ENCODE peak calls at places on chromosomes 7 and 10, in seven cellular contexts. T, V, N, Q, Z, P and B are unnamed samples. For H3K4me1, the result is how much of the 10 kb centered on the place peaks cover.

GRCh38 chr7:122300607-122301079 is 3.9 kb downstream of the FEZF1 start:
- DNase-seq in T (no peak), V (peak), N (peak), Q (no peak), Z (no peak), P (no peak), B (no peak)

GRCh38 chr10:32419615-32420014 is 26.3 kb upstream of the CCDC7 start:
- DNase-seq in T (no peak), V (no peak), N (no peak), Q (no peak), Z (no peak), P (no peak), B (no peak)

GRCh38 chr7:68550027-68550426 is 1048.2 kb upstream of the AUTS2 start:
- DNase-seq in T (no peak), V (no peak), N (no peak), Q (no peak), Z (no peak), P (no peak), B (no peak)

GRCh38 chr10:30435068-30435422 is 1.1 kb downstream of the MAP3K8 start:
- DNase-seq in T (peak), V (peak), N (no peak), Q (no peak), Z (peak), P (peak), B (no peak)

GRCh38 chr10:75505840-75506506 is 74.5 kb downstream of the LRMDA start:
- DNase-seq in T (no peak), V (no peak), N (no peak), Q (no peak), Z (no peak), P (no peak), B (no peak)

GRCh38 chr7:134905375-134905774 is 80.9 kb upstream of the AGBL3 start:
- DNase-seq in T (no peak), V (no peak), N (no peak), Q (no peak), Z (peak), P (no peak), B (peak)

GRCh38 chr7:30531286-30531685 is 26.7 kb upstream of the GGCT start:
- DNase-seq in T (no peak), V (no peak), N (no peak), Q (no peak), Z (no peak), P (no peak), B (no peak)

GRCh38 chr7:151839511-151839921 is 37.4 kb downstream of the PRKAG2 start:
- DNase-seq in T (no peak), V (no peak), N (no peak), Q (no peak), Z (peak), P (no peak), B (no peak)

GRCh38 chr7:55508301-55509011 is 63.8 kb downstream of the VOPP1 start:
- DNase-seq in T (no peak), V (no peak), N (no peak), Q (no peak), Z (no peak), P (no peak), B (no peak)

GRCh38 chr10:49610735-49611165 is 640 bp downstream of the SLC18A3 start:
- DNase-seq in T (no peak), V (no peak), N (no peak), Q (no peak), Z (no peak), P (no peak), B (no peak)

GRCh38 chr7:68362745-68363518 is 1235.3 kb upstream of the AUTS2 start:
- DNase-seq in T (no peak), V (no peak), N (no peak), Q (no peak), Z (no peak), P (no peak), B (no peak)

GRCh38 chr10:3887885-3888476 is 103.0 kb upstream of the KLF6 start:
- DNase-seq in T (peak), V (peak), N (peak), Q (no peak), Z (no peak), P (peak), B (peak)

GRCh38 chr10:58266003-58266825 is 1.5 kb downstream of the IPMK start:
- DNase-seq in T (no peak), V (peak), N (no peak), Q (no peak), Z (no peak), P (peak), B (peak)

GRCh38 chr7:27606270-27607209 is 56.1 kb downstream of the HIBADH start:
- DNase-seq in T (no peak), V (no peak), N (no peak), Q (no peak), Z (no peak), P (peak), B (peak)

GRCh38 chr7:31311465-31312074 is 29.0 kb downstream of the NEUROD6 start:
- DNase-seq in T (no peak), V (peak), N (peak), Q (no peak), Z (no peak), P (no peak), B (no peak)

GRCh38 chr7:45028138-45028919 is 28.3 kb downstream of the CCM2 start:
- DNase-seq in T (peak), V (no peak), N (no peak), Q (no peak), Z (no peak), P (no peak), B (no peak)
- H3K4me1 ChIP-seq in T (under half), V (under half), N (under half), Q (under half), Z (under half), P (under half), B (under half)

GRCh38 chr10:22250897-22251605 is 33.2 kb upstream of the EBLN1 start:
- DNase-seq in T (no peak), V (no peak), N (no peak), Q (no peak), Z (no peak), P (no peak), B (peak)
- H3K4me3 ChIP-seq in T (no peak), V (peak), N (peak), Q (peak), Z (peak), P (peak), B (peak)

GRCh38 chr10:62059424-62059913 is 158.0 kb downstream of the ARID5B start:
- DNase-seq in T (no peak), V (no peak), N (no peak), Q (no peak), Z (no peak), P (no peak), B (peak)
- H3K4me1 ChIP-seq in T (half or more), V (under half), N (under half), Q (half or more), Z (half or more), P (under half), B (under half)

GRCh38 chr10:85224366-85224960 is 896.1 kb downstream of the CCSER2 start:
- DNase-seq in T (no peak), V (no peak), N (no peak), Q (no peak), Z (no peak), P (no peak), B (no peak)
- H3K4me3 ChIP-seq in T (no peak), V (no peak), N (no peak), Q (no peak), Z (no peak), P (no peak), B (no peak)

GRCh38 chr7:685540-685939 is 41.0 kb upstream of the DNAAF5 start:
- DNase-seq in T (no peak), V (no peak), N (no peak), Q (no peak), Z (no peak), P (no peak), B (no peak)
- H3K4me1 ChIP-seq in T (under half), V (under half), N (under half), Q (under half), Z (under half), P (under half), B (under half)

GRCh38 chr10:124639646-124640045 is 104.5 kb downstream of the FAM53B start:
- DNase-seq in T (no peak), V (no peak), N (no peak), Q (no peak), Z (no peak), P (no peak), B (no peak)

GRCh38 chr10:124642076-124642710 is 102.0 kb downstream of the FAM53B start:
- DNase-seq in T (no peak), V (no peak), N (no peak), Q (no peak), Z (peak), P (no peak), B (no peak)

GRCh38 chr10:124640538-124641231 is 103.5 kb downstream of the FAM53B start:
- DNase-seq in T (no peak), V (peak), N (no peak), Q (no peak), Z (no peak), P (no peak), B (no peak)

GRCh38 chr10:124640056-124640455 is 104.1 kb downstream of the FAM53B start:
- DNase-seq in T (no peak), V (no peak), N (no peak), Q (no peak), Z (no peak), P (no peak), B (no peak)

DNA sequence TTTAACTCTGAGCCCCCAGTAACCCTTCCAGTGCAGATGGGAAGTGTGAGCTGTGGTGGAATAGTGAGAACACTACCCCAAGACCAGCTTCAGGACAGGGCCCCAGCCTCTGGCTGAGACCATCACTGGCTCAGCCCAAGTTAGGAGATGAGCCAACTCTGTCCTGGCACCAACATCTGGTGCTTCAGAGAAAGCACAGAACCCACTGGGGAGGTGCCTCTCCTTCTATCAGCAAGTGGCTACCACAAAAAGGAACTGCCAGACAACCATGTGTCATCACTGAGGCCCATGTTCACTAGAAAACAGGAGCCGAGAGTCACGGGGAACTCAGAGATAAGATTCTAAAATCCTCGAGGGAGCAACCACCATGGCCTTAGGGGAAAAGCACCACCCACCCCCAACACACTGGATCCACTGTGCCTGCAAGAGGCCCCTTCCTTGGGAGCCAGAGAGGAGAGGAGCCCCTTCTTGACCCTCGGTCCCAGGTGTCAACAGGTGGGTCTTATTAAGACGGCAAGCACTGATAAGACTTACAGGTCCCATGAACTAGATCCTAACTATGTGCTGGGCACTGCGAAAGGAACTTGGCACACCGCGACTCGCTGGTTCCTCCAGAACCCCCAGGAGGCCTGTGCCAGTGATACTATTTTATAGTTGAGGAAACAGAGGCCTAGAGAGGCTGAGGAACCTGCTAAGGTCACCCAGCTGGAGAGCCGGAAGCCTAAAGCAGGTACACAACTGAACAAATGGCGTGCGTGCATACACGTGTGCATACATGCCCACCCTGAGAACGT is 102.7 kb downstream of the FAM53B start:
- DNase-seq in T (peak), V (no peak), N (no peak), Q (no peak), Z (peak), P (no peak), B (no peak)
- H3K4me3 ChIP-seq in T (no peak), V (no peak), N (no peak), Q (no peak), Z (peak), P (no peak), B (no peak)

DNA sequence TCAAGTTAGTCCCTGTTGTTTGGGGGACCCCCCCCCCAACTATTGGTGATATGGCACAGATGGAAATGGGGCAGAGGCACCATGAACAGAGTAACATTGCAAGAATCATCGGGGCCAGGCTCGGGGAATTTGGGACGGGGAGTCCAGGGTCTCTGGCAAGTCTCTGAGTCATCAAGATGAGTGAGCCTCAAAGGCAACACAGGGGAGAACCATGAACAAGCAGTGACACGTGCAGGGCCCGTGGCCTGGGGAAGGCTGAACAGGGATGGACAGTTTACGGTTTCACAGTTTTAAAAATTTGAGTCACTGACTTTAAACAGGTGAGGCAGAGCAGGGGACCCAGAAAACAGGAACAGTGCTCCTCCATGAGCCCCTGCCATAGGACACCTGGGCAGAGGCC is 24.1 kb downstream of the CHST15 start:
- DNase-seq in T (no peak), V (no peak), N (no peak), Q (no peak), Z (no peak), P (no peak), B (no peak)
- H3K4me1 ChIP-seq in T (under half), V (under half), N (under half), Q (under half), Z (under half), P (under half), B (under half)

GRCh38 chr10:124792998-124793352 is 1.3 kb upstream of the EEF1AKMT2 start:
- DNase-seq in T (no peak), V (no peak), N (no peak), Q (no peak), Z (no peak), P (no peak), B (no peak)
- H3K4me3 ChIP-seq in T (no peak), V (no peak), N (peak), Q (peak), Z (peak), P (peak), B (no peak)